ENCODE peak calls at places on chromosomes 12 and 14, in five cellular contexts. L is epithelial cell of esophagus, Y is heart right ventricle, J is coronary artery, M is ovary. X is an unnamed sample.

GRCh38 chr14:98916036-98916435 is 356.0 kb downstream of the BCL11B start:
- DNase-seq in L (no peak), Y (no peak), J (no peak), M (no peak), X (no peak)

GRCh38 chr12:40031965-40032364 is 73.9 kb downstream of the SLC2A13 start:
- DNase-seq in L (no peak), Y (no peak), J (no peak), M (no peak), X (no peak)

GRCh38 chr12:92035477-92035876 is 110.2 kb downstream of the BTG1 start:
- DNase-seq in L (no peak), Y (no peak), J (no peak), M (no peak), X (no peak)

GRCh38 chr12:132512197-132513069 is 22.5 kb downstream of the FBRSL1 start:
- DNase-seq in L (no peak), Y (no peak), J (no peak), M (no peak), X (no peak)

GRCh38 chr14:50647282-50647681 is 20.8 kb downstream of the SAV1 start:
- DNase-seq in L (no peak), Y (no peak), J (no peak), M (no peak), X (no peak)

GRCh38 chr14:74501691-74502090 is 8.1 kb downstream of the ISCA2 start:
- DNase-seq in L (no peak), Y (no peak), J (no peak), M (no peak), X (no peak)

GRCh38 chr12:90940872-90941499 is 14.0 kb downstream of the CCER1 start:
- DNase-seq in L (peak; percentile 72), Y (no peak), J (no peak), M (no peak), X (no peak)

GRCh38 chr12:64675795-64676194 is 65.5 kb downstream of the RASSF3 start:
- DNase-seq in L (no peak), Y (no peak), J (peak; percentile 87), M (no peak), X (no peak)

GRCh38 chr12:132686831-132687210 is 321 bp downstream of the POLE start:
- DNase-seq in L (no peak), Y (no peak), J (no peak), M (peak; percentile 20), X (no peak)

GRCh38 chr14:97432586-97432985 is 635.4 kb downstream of the VRK1 start:
- DNase-seq in L (no peak), Y (no peak), J (no peak), M (no peak), X (no peak)

DNA sequence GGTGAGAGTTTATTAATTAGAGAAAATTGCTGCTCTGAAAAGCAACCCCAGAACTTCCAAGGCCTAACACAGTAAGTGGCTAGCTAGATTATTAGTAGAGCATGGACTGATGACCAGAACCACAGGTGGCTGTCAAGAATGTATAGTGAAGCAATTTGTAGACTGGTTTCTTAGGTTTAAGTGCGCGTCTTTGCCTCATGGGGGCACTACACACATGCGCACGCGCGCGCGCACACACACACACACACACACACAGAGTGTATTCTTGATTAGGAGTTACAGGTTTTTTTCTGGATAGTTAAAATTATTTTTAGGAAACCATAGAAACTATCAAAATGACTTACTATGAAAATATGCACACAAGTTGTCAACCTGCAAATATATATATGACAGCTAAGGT is 66.5 kb downstream of the BHLHE41 start:
- DNase-seq in L (no peak), Y (no peak), J (no peak), M (no peak), X (no peak)
- TF ChIP-seq CTCF in L (no peak), Y (no peak), J (no peak), M (no peak), X (no peak)

GRCh38 chr14:65144170-65144569 is 41.9 kb upstream of the MAX start:
- DNase-seq in L (no peak), Y (no peak), J (no peak), M (no peak), X (no peak)
- TF ChIP-seq CTCF in L (no peak), Y (no peak), J (no peak), M (no peak), X (no peak)

DNA sequence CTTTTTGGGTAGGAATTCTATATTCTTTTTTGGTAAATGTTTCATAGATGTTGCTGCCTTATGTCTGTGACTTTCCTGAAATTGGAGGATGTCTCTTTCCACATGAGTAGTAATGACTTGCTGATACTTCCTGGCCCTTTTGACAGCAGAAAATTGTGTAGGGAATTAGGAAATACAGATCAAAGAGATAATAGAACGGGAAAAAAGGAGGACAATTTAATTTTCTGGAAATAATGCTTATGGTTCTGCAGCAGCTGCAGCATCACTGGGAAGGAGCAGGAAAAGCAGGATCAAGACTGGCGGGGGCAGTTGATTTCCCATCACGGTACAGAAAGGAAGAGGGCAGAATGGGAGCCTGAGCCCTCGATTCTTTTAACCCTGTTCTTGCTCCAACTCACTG is 68.8 kb upstream of the PZP start:
- DNase-seq in L (no peak), Y (no peak), J (no peak), M (no peak), X (no peak)
- TF ChIP-seq CTCF in L (no peak), Y (no peak), J (no peak), M (no peak), X (no peak)

DNA sequence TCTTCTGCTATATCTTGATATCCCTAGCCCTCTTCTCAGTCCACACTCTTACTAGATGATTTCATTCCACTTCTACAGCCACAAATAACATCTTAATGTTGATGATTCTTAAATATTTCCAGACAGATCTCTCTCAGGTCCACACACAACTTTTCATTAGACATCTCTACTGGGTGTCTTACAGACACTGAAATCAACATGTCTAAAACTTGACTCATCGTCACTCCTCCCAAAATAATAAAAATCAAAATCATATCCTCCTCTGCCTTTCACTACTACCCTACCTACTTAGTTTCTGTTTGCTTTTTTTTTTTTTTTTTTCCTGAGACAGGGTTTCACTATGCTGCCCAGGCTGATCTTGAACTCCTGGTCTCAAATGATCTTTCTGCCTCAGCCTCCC is 11.8 kb downstream of the PRDM4 start:
- DNase-seq in L (peak; percentile 65), Y (no peak), J (no peak), M (no peak), X (no peak)
- TF ChIP-seq CTCF in L (no peak), Y (no peak), J (no peak), M (no peak), X (no peak)

X was measured in right atrium auricular region.